ENCODE peak calls at places on chromosomes 7 and 10, in seven cellular contexts. K is SK-N-SH, B is K562, P is GM12891, M is H1, Z is HepG2, S is GM12878. A is an unnamed sample.

GRCh38 chr7:9100289-9100688 is 666.9 kb downstream of the NXPH1 start:
- DNase-seq in K (no peak), B (no peak), P (no peak), M (no peak), Z (no peak), S (no peak), A (no peak)

GRCh38 chr7:128833148-128833938 is 3.1 kb downstream of the FLNC start:
- DNase-seq in K (peak; percentile 60), B (peak; percentile 95), P (no peak), M (peak; percentile 66), Z (no peak), S (no peak), A (peak; percentile 29)

GRCh38 chr7:107043916-107044346 is 574 bp upstream of the PRKAR2B start:
- DNase-seq in K (no peak), B (no peak), P (no peak), M (no peak), Z (no peak), S (no peak), A (no peak)

GRCh38 chr10:115827180-115827579 is 445.8 kb downstream of the GFRA1 start:
- DNase-seq in K (no peak), B (no peak), P (no peak), M (no peak), Z (no peak), S (no peak), A (no peak)

GRCh38 chr10:13890617-13891541 is 304.1 kb downstream of the PRPF18 start:
- DNase-seq in K (peak; percentile 69), B (no peak), P (no peak), M (no peak), Z (no peak), S (no peak), A (no peak)

GRCh38 chr10:112246-112645 is 23.0 kb upstream of the ZMYND11 start:
- DNase-seq in K (no peak), B (no peak), P (no peak), M (no peak), Z (no peak), S (no peak), A (no peak)

GRCh38 chr10:109966961-109967738 is 40.6 kb upstream of the ADD3 start:
- DNase-seq in K (peak; percentile 72), B (no peak), P (no peak), M (no peak), Z (peak; percentile 82), S (no peak), A (no peak)

GRCh38 chr10:6164271-6165095 is 38.2 kb upstream of the PFKFB3 start:
- DNase-seq in K (no peak), B (no peak), P (no peak), M (no peak), Z (no peak), S (no peak), A (no peak)

GRCh38 chr10:5442056-5442989 is 30.0 kb downstream of the NET1 start:
- DNase-seq in K (peak; percentile 56), B (peak; percentile 47), P (no peak), M (no peak), Z (peak; percentile 43), S (no peak), A (no peak)

GRCh38 chr7:135232720-135233119 is 918 bp upstream of the STRA8 start:
- DNase-seq in K (peak; percentile 57), B (peak; percentile 61), P (no peak), M (peak; percentile 78), Z (no peak), S (no peak), A (no peak)

GRCh38 chr7:47277321-47277781 is 304.6 kb downstream of the TNS3 start:
- DNase-seq in K (no peak), B (no peak), P (no peak), M (no peak), Z (no peak), S (no peak), A (no peak)

GRCh38 chr7:41696323-41696916 is 6.5 kb downstream of the INHBA start:
- DNase-seq in K (peak; percentile 79), B (peak; percentile 43), P (peak; percentile 17), M (peak; percentile 88), Z (peak; percentile 45), S (no peak), A (no peak)

GRCh38 chr10:10133271-10133670 is 884.4 kb upstream of the CELF2 start:
- DNase-seq in K (no peak), B (no peak), P (no peak), M (no peak), Z (no peak), S (no peak), A (no peak)

GRCh38 chr10:106111241-106111640 is 1053.3 kb downstream of the SORCS1 start:
- DNase-seq in K (no peak), B (no peak), P (no peak), M (no peak), Z (no peak), S (no peak), A (no peak)

GRCh38 chr10:116827214-116827671 is 22.1 kb upstream of the ENO4 start:
- DNase-seq in K (no peak), B (no peak), P (no peak), M (no peak), Z (no peak), S (no peak), A (no peak)

GRCh38 chr10:7264313-7264741 is 146.5 kb downstream of the SFMBT2 start:
- DNase-seq in K (peak; percentile 57), B (no peak), P (no peak), M (no peak), Z (no peak), S (no peak), A (no peak)

GRCh38 chr7:74044366-74045350 is 16.7 kb downstream of the ELN start:
- DNase-seq in K (no peak), B (no peak), P (no peak), M (no peak), Z (no peak), S (no peak), A (no peak)

GRCh38 chr7:23093546-23093945 is 12.0 kb upstream of the KLHL7 start:
- DNase-seq in K (no peak), B (no peak), P (no peak), M (no peak), Z (no peak), S (no peak), A (no peak)

GRCh38 chr7:50531928-50532327 is 33.3 kb downstream of the DDC start:
- DNase-seq in K (peak; percentile 74), B (no peak), P (no peak), M (no peak), Z (no peak), S (no peak), A (no peak)

GRCh38 chr7:100166966-100167911 is 1.2 kb downstream of the GAL3ST4 start:
- DNase-seq in K (peak; percentile 70), B (peak; percentile 77), P (no peak), M (no peak), Z (no peak), S (no peak), A (no peak)

GRCh38 chr7:30176463-30177090 is 41.8 kb downstream of the MTURN start:
- DNase-seq in K (no peak), B (no peak), P (no peak), M (no peak), Z (no peak), S (no peak), A (no peak)

GRCh38 chr7:6616854-6617643 is 1.6 kb downstream of the ZNF853 start:
- DNase-seq in K (no peak), B (no peak), P (no peak), M (no peak), Z (no peak), S (no peak), A (no peak)

DNA sequence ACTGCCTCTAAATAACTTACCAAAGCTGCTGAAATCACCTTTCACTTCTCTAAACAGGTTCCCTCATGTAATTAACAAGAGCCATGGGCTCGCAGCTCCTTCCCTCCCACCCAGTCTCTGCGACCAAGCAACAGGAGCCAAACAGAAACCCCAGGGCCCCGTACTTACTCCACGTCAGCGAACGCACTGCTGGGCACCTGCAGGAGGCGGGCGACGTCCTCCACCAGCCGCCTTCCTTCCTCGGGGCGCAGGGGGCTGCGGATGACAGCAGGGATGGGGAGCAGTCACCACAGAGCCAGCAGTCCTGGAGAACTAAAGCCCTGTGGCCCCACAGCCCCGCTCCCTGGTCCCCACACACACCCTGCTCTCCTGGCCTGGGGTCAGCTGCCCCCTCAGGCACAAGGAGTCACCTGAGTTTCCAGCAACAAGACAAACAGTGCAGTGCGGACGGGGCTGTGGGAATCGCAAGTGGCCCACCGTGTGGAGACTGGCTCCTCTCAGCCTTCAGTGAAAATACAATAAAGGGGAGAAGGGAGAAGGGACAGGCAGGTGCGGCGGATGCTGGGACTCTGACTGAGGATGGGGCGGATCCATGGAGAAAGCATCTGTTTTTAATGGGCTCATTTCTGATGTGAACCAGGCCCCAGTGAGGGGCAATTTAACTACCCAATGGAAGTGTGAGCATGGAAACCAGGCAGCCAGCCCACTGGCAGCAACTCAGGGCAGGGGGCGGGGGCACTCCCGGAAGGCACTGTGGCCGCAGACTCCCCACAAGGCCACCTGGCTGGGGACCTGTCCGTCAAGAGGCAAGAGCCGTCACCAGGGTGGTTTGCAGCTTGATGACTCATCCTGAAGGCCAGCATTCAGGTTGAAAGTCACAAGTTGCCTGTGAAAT is 476.7 kb downstream of the PTPRN2 start:
- DNase-seq in K (peak; percentile 80), B (no peak), P (no peak), M (peak; percentile 45), Z (peak; percentile 40), S (no peak), A (no peak)
- TF ChIP-seq TAF1 in K (no peak), B (no peak), P (no peak), M (no peak), Z (no peak), S (no peak), A (no peak)

DNA sequence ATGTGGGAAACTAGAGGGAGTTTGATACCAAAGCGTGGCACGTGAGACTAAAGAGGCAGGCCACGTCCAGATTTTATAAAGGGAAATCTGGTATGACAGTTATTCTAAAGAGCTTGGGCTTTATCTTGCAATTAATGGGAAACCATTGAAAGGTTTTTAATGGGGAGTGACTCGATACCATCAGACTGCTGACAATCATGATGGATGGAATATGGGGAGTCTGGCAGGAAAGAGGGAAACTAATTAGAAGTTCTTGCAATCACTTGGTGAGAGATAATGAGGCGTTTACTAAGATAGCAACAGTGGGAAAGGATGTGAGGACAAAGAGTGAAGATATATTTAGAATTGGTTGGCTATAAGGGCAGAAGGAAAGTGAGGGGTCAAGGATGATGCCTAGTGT is 94.0 kb downstream of the MBL2 start:
- DNase-seq in K (peak; percentile 17), B (no peak), P (no peak), M (no peak), Z (no peak), S (no peak), A (no peak)
- TF ChIP-seq TAF1 in K (no peak), B (no peak), P (no peak), M (no peak), Z (no peak), S (no peak), A (no peak)

GRCh38 chr7:38561166-38561565 is 70.0 kb downstream of the AMPH start:
- DNase-seq in K (no peak), B (no peak), P (no peak), M (no peak), Z (no peak), S (no peak), A (no peak)
- TF ChIP-seq TAF1 in K (no peak), B (no peak), P (no peak), M (no peak), Z (no peak), S (no peak), A (no peak)

DNA sequence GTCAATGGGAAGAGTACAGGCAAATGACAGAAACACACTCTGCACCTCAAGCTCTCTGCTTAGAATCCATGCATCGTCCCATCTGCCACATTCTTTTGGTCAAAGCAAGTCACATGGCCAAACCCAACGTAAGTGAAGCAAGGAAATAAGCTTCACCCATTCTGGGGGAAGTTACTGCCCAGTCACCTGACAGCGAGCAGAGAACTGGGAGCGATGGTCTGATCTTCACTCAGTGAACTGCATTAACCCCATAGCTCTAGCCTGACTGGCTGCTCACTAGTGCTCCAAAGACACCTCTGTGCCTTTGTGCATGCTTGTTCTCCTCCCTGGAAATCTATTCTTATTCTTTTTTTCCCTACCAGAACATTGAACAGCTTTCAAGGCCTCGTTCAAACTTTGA is 89.9 kb downstream of the APBB1IP start:
- DNase-seq in K (no peak), B (no peak), P (no peak), M (no peak), Z (no peak), S (no peak), A (no peak)
- TF ChIP-seq TAF1 in K (no peak), B (no peak), P (no peak), M (no peak), Z (no peak), S (no peak), A (no peak)